ENCODE peak calls at places on chromosomes 11 and 22, in four cellular contexts. H, I, Z and T are unnamed samples.

GRCh38 chr11:1090600-1091331 is 16.1 kb downstream of the MUC2 start:
- DNase-seq in H (no peak), I (no peak), Z (no peak), T (no peak)

GRCh38 chr11:71182791-71183556 is 69.4 kb downstream of the SHANK2 start:
- DNase-seq in H (no peak), Z (no peak), I (no peak), T (no peak)

GRCh38 chr11:128741928-128742327 is 48.1 kb downstream of the FLI1 start:
- DNase-seq in H (no peak), Z (no peak), I (no peak), T (no peak)

GRCh38 chr22:34255042-34255441 is 334.8 kb upstream of the LARGE1 start:
- DNase-seq in I (no peak), H (no peak), Z (no peak), T (no peak)

GRCh38 chr22:42300286-42301071 is 30.0 kb upstream of the TCF20 start:
- DNase-seq in Z (no peak), I (no peak), H (peak; percentile 51), T (no peak)

GRCh38 chr11:50186146-50186545 is 153.5 kb downstream of the OR4C45 start:
- DNase-seq in Z (no peak), I (no peak), H (no peak), T (no peak)

GRCh38 chr11:94885581-94885980 is 87.8 kb downstream of the CWC15 start:
- DNase-seq in Z (no peak), H (no peak), I (no peak), T (no peak)

GRCh38 chr11:1010006-1010405 is 26.5 kb downstream of the MUC6 start:
- DNase-seq in I (no peak), Z (no peak), H (no peak), T (no peak)

GRCh38 chr11:130548491-130548833 is 100.0 kb downstream of the ADAMTS15 start:
- DNase-seq in I (no peak), Z (no peak), H (no peak), T (no peak)

GRCh38 chr22:25849514-25849913 is 107.5 kb downstream of the MYO18B start:
- DNase-seq in I (no peak), H (no peak), Z (no peak), T (no peak)

GRCh38 chr11:65194564-65194963 is 12.8 kb downstream of the CAPN1 start:
- DNase-seq in Z (no peak), I (no peak), H (no peak), T (no peak)

GRCh38 chr11:107397357-107397756 is 60.3 kb downstream of the CWF19L2 start:
- DNase-seq in I (peak; percentile 31), Z (no peak), H (peak; percentile 53), T (no peak)

GRCh38 chr11:39341461-39341860 is 2118.0 kb downstream of the LRRC4C start:
- DNase-seq in I (no peak), Z (no peak), H (no peak), T (no peak)

GRCh38 chr11:1870326-1870696 is 17.4 kb downstream of the LSP1 start:
- DNase-seq in Z (no peak), H (no peak), I (no peak), T (no peak)

GRCh38 chr22:35376728-35377472 is 4.0 kb upstream of the HMOX1 start:
- DNase-seq in H (peak; percentile 95), Z (peak; percentile 92), I (peak; percentile 94), T (peak; percentile 96)

GRCh38 chr11:120612363-120613263 is 101.1 kb downstream of the GRIK4 start:
- DNase-seq in Z (peak; percentile 45), I (no peak), H (no peak), T (peak; percentile 49)

GRCh38 chr11:67313125-67313890 is 10.0 kb downstream of the SSH3 start:
- DNase-seq in Z (no peak), I (no peak), H (no peak), T (no peak)

GRCh38 chr11:23961503-23962338 is 535.1 kb upstream of the LUZP2 start:
- DNase-seq in H (no peak), I (no peak), Z (no peak), T (no peak)

GRCh38 chr11:72328366-72329224 is 84.6 kb upstream of the PHOX2A start:
- DNase-seq in I (no peak), H (no peak), Z (no peak), T (no peak)

GRCh38 chr22:46775789-46776485 is 13.5 kb downstream of the TBC1D22A start:
- DNase-seq in I (no peak), H (no peak), Z (peak; percentile 43), T (no peak)

GRCh38 chr11:65293909-65294381 is 20.7 kb upstream of the CDC42EP2 start:
- DNase-seq in I (no peak), Z (no peak), H (no peak), T (no peak)

GRCh38 chr11:33553486-33553885 is 147.1 kb downstream of the C11orf91 start:
- DNase-seq in I (no peak), Z (no peak), H (no peak), T (no peak)

GRCh38 chr11:102346748-102347525 is at the start of gene BIRC2:
- DNase-seq in I (peak; percentile 68), Z (peak; percentile 79), H (peak; percentile 96), T (peak; percentile 89)

GRCh38 chr22:37638351-37639069 is 959 bp upstream of the SH3BP1 start:
- DNase-seq in Z (peak; percentile 60), I (no peak), H (no peak), T (no peak)

GRCh38 chr11:1060885-1061616 is 13.6 kb upstream of the MUC2 start:
- DNase-seq in H (no peak), I (no peak), Z (no peak), T (peak; percentile 89)

GRCh38 chr11:6655020-6655789 is 404 bp downstream of the DCHS1 start:
- DNase-seq in I (no peak), Z (no peak), H (no peak), T (no peak)

GRCh38 chr11:96267001-96267489 is 76.0 kb downstream of the MAML2 start:
- DNase-seq in H (no peak), Z (no peak), I (no peak), T (no peak)

GRCh38 chr11:44011797-44012196 is 36.0 kb upstream of the ACCSL start:
- DNase-seq in Z (no peak), I (no peak), H (no peak), T (no peak)

GRCh38 chr11:31687256-31687655 is 123.9 kb downstream of the PAX6 start:
- DNase-seq in H (no peak), Z (no peak), I (no peak), T (no peak)

GRCh38 chr11:71329731-71330130 is 77.4 kb upstream of the SHANK2 start:
- DNase-seq in H (no peak), Z (no peak), I (no peak), T (no peak)

GRCh38 chr11:33045551-33046255 is 6.3 kb downstream of the TCP11L1 start:
- DNase-seq in Z (peak; percentile 53), H (no peak), I (no peak), T (no peak)

GRCh38 chr11:94526645-94527438 is 14.6 kb downstream of the C11orf97 start:
- DNase-seq in I (no peak), H (no peak), Z (no peak), T (no peak)

GRCh38 chr11:32391479-32391878 is 43.9 kb downstream of the WT1 start:
- DNase-seq in Z (no peak), H (no peak), I (no peak), T (no peak)

GRCh38 chr11:108483163-108483562 is 15.0 kb downstream of the POGLUT3 start:
- DNase-seq in I (no peak), H (no peak), Z (no peak), T (no peak)

GRCh38 chr22:23219787-23220484 is 39.6 kb downstream of the BCR start:
- DNase-seq in I (no peak), H (peak; percentile 94), Z (no peak), T (no peak)

GRCh38 chr22:49740242-49740641 is 87.4 kb downstream of the BRD1 start:
- DNase-seq in I (no peak), H (no peak), Z (no peak), T (no peak)

GRCh38 chr11:105821781-105822180 is 200.3 kb downstream of the MSANTD4 start:
- DNase-seq in Z (no peak), I (no peak), H (no peak), T (no peak)

GRCh38 chr11:119729581-119730346 is 764 bp upstream of the NECTIN1 start:
- DNase-seq in I (no peak), Z (no peak), H (no peak), T (peak; percentile 48)

GRCh38 chr11:81224396-81224795 is 1509.3 kb downstream of the FAM181B start:
- DNase-seq in I (no peak), H (no peak), Z (no peak), T (no peak)

GRCh38 chr11:58927393-58928081 is 11.8 kb upstream of the GLYATL1 start:
- DNase-seq in H (no peak), Z (peak; percentile 24), I (peak; percentile 95), T (no peak)
- TF ChIP-seq RNF2 in H (no peak), Z (no peak), I (no peak), T (no peak)

GRCh38 chr11:68665471-68665870 is 18.9 kb upstream of the GAL start:
- DNase-seq in H (no peak), Z (no peak), I (no peak), T (no peak)
- TF ChIP-seq RNF2 in H (no peak), Z (no peak), I (no peak), T (no peak)

GRCh38 chr22:28023774-28024173 is 104.7 kb upstream of the PITPNB start:
- DNase-seq in I (no peak), H (no peak), Z (no peak), T (no peak)
- TF ChIP-seq RNF2 in I (no peak), H (no peak), Z (no peak), T (no peak)

GRCh38 chr11:16098827-16099226 is 257.5 kb downstream of the SOX6 start:
- DNase-seq in H (no peak), I (no peak), Z (no peak), T (no peak)
- TF ChIP-seq RNF2 in H (no peak), I (no peak), Z (no peak), T (no peak)